ENCODE peak calls at places on chromosomes 16 and 17, in seven cellular contexts. One of them, this sample, is unnamed.

GRCh38 chr17:34841467-34841866 is 119.8 kb downstream of the CCT6B start:
- DNase-seq in GOT3: no peak
- DNase-seq in nucleus accumbens: no peak
- DNase-seq in AG04450: no peak
- DNase-seq in adrenal gland: no peak
- DNase-seq in tibial artery: no peak
- DNase-seq in Daoy: no peak
- DNase-seq in this sample: no peak

GRCh38 chr16:58814348-58814801 is 80.3 kb upstream of the GOT2 start:
- DNase-seq in GOT3: no peak
- DNase-seq in nucleus accumbens: peak
- DNase-seq in adrenal gland: peak
- DNase-seq in tibial artery: no peak
- DNase-seq in AG04450: peak
- DNase-seq in Daoy: peak
- DNase-seq in this sample: peak

GRCh38 chr16:1535391-1536291 is 2.2 kb downstream of the TMEM204 start:
- DNase-seq in adrenal gland: no peak
- DNase-seq in GOT3: no peak
- DNase-seq in nucleus accumbens: no peak
- DNase-seq in tibial artery: no peak
- DNase-seq in Daoy: no peak
- DNase-seq in AG04450: no peak
- DNase-seq in this sample: no peak

GRCh38 chr16:85613609-85614337 is 651 bp downstream of the GSE1 start:
- DNase-seq in nucleus accumbens: no peak
- DNase-seq in adrenal gland: peak
- DNase-seq in AG04450: no peak
- DNase-seq in GOT3: no peak
- DNase-seq in Daoy: peak
- DNase-seq in tibial artery: peak
- DNase-seq in this sample: no peak

GRCh38 chr17:54974758-54975157 is 6.2 kb downstream of the STXBP4 start:
- DNase-seq in tibial artery: no peak
- DNase-seq in adrenal gland: no peak
- DNase-seq in nucleus accumbens: no peak
- DNase-seq in Daoy: no peak
- DNase-seq in GOT3: no peak
- DNase-seq in AG04450: no peak
- DNase-seq in this sample: no peak

GRCh38 chr16:55760665-55761035 is 72.2 kb downstream of the CES1 start:
- DNase-seq in Daoy: no peak
- DNase-seq in adrenal gland: no peak
- DNase-seq in AG04450: no peak
- DNase-seq in tibial artery: peak
- DNase-seq in nucleus accumbens: no peak
- DNase-seq in GOT3: no peak
- DNase-seq in this sample: no peak

GRCh38 chr17:2406903-2407790 is 6.3 kb upstream of the MNT start:
- DNase-seq in GOT3: peak
- DNase-seq in adrenal gland: peak
- DNase-seq in nucleus accumbens: no peak
- DNase-seq in Daoy: peak
- DNase-seq in AG04450: no peak
- DNase-seq in tibial artery: peak
- DNase-seq in this sample: no peak

GRCh38 chr16:1093284-1094123 is 2.5 kb downstream of the C1QTNF8 start:
- DNase-seq in tibial artery: no peak
- DNase-seq in GOT3: no peak
- DNase-seq in Daoy: no peak
- DNase-seq in nucleus accumbens: no peak
- DNase-seq in adrenal gland: no peak
- DNase-seq in AG04450: no peak
- DNase-seq in this sample: no peak

GRCh38 chr17:82000803-82001649 is 21.7 kb downstream of the CENPX start:
- DNase-seq in adrenal gland: no peak
- DNase-seq in GOT3: no peak
- DNase-seq in tibial artery: no peak
- DNase-seq in AG04450: no peak
- DNase-seq in Daoy: no peak
- DNase-seq in nucleus accumbens: no peak
- DNase-seq in this sample: no peak

GRCh38 chr17:62616993-62617893 is 10.2 kb upstream of the MRC2 start:
- DNase-seq in Daoy: no peak
- DNase-seq in AG04450: no peak
- DNase-seq in adrenal gland: no peak
- DNase-seq in tibial artery: no peak
- DNase-seq in GOT3: no peak
- DNase-seq in nucleus accumbens: no peak
- DNase-seq in this sample: no peak

GRCh38 chr17:65888649-65889048 is 303.3 kb downstream of the CEP112 start:
- DNase-seq in nucleus accumbens: no peak
- DNase-seq in tibial artery: no peak
- DNase-seq in GOT3: no peak
- DNase-seq in adrenal gland: no peak
- DNase-seq in Daoy: no peak
- DNase-seq in AG04450: no peak
- DNase-seq in this sample: no peak

GRCh38 chr16:87927195-87927562 is 9.2 kb downstream of the CA5A start:
- DNase-seq in adrenal gland: no peak
- DNase-seq in tibial artery: no peak
- DNase-seq in nucleus accumbens: no peak
- DNase-seq in AG04450: no peak
- DNase-seq in Daoy: no peak
- DNase-seq in GOT3: no peak
- DNase-seq in this sample: no peak

GRCh38 chr16:1300664-1301476 is 8.6 kb upstream of the UBE2I start:
- DNase-seq in AG04450: no peak
- DNase-seq in adrenal gland: peak
- DNase-seq in tibial artery: no peak
- DNase-seq in nucleus accumbens: peak
- DNase-seq in GOT3: no peak
- DNase-seq in Daoy: peak
- DNase-seq in this sample: no peak

GRCh38 chr17:72556944-72557826 is 436.4 kb downstream of the SOX9 start:
- DNase-seq in Daoy: peak
- DNase-seq in nucleus accumbens: peak
- DNase-seq in AG04450: no peak
- DNase-seq in adrenal gland: peak
- DNase-seq in GOT3: no peak
- DNase-seq in tibial artery: no peak
- DNase-seq in this sample: peak

GRCh38 chr16:2196162-2196980 is at the start of gene CASKIN1:
- DNase-seq in AG04450: no peak
- DNase-seq in adrenal gland: no peak
- DNase-seq in nucleus accumbens: no peak
- DNase-seq in Daoy: peak
- DNase-seq in tibial artery: no peak
- DNase-seq in GOT3: no peak
- DNase-seq in this sample: no peak

GRCh38 chr16:12609937-12610699 is 193.6 kb downstream of the CPPED1 start:
- DNase-seq in AG04450: no peak
- DNase-seq in Daoy: peak
- DNase-seq in tibial artery: no peak
- DNase-seq in adrenal gland: no peak
- DNase-seq in GOT3: no peak
- DNase-seq in nucleus accumbens: no peak
- DNase-seq in this sample: no peak

GRCh38 chr17:75472119-75472518 is 15.7 kb downstream of the TMEM94 start:
- DNase-seq in tibial artery: no peak
- DNase-seq in Daoy: no peak
- DNase-seq in adrenal gland: no peak
- DNase-seq in AG04450: no peak
- DNase-seq in GOT3: no peak
- DNase-seq in nucleus accumbens: no peak
- DNase-seq in this sample: no peak

GRCh38 chr16:22093952-22094351 is 1.6 kb downstream of the VWA3A start:
- DNase-seq in GOT3: no peak
- DNase-seq in AG04450: no peak
- DNase-seq in Daoy: no peak
- DNase-seq in adrenal gland: no peak
- DNase-seq in tibial artery: no peak
- DNase-seq in nucleus accumbens: no peak
- DNase-seq in this sample: no peak

GRCh38 chr17:27276653-27277156 is 17.2 kb upstream of the WSB1 start:
- DNase-seq in GOT3: no peak
- DNase-seq in adrenal gland: no peak
- DNase-seq in AG04450: peak
- DNase-seq in Daoy: no peak
- DNase-seq in nucleus accumbens: no peak
- DNase-seq in tibial artery: no peak
- DNase-seq in this sample: no peak

GRCh38 chr17:36849871-36850348 is 87.4 kb upstream of the LHX1 start:
- DNase-seq in Daoy: peak
- DNase-seq in AG04450: no peak
- DNase-seq in nucleus accumbens: no peak
- DNase-seq in tibial artery: no peak
- DNase-seq in GOT3: no peak
- DNase-seq in adrenal gland: no peak
- DNase-seq in this sample: no peak

GRCh38 chr16:30121741-30122620 is 1.0 kb downstream of the MAPK3 start:
- DNase-seq in Daoy: no peak
- DNase-seq in tibial artery: peak
- DNase-seq in nucleus accumbens: no peak
- DNase-seq in AG04450: no peak
- DNase-seq in adrenal gland: peak
- DNase-seq in GOT3: no peak
- DNase-seq in this sample: peak

GRCh38 chr16:9929836-9930235 is 252.4 kb downstream of the GRIN2A start:
- DNase-seq in AG04450: no peak
- DNase-seq in tibial artery: no peak
- DNase-seq in nucleus accumbens: no peak
- DNase-seq in Daoy: no peak
- DNase-seq in GOT3: no peak
- DNase-seq in adrenal gland: no peak
- DNase-seq in this sample: no peak

GRCh38 chr16:2952679-2953078 is 11.4 kb upstream of the KREMEN2 start:
- DNase-seq in GOT3: no peak
- DNase-seq in Daoy: no peak
- DNase-seq in AG04450: no peak
- DNase-seq in tibial artery: no peak
- DNase-seq in adrenal gland: no peak
- DNase-seq in nucleus accumbens: no peak
- DNase-seq in this sample: no peak

GRCh38 chr17:10875411-10875810 is 37.5 kb upstream of the PIRT start:
- DNase-seq in tibial artery: no peak
- DNase-seq in GOT3: no peak
- DNase-seq in nucleus accumbens: no peak
- DNase-seq in adrenal gland: no peak
- DNase-seq in Daoy: peak
- DNase-seq in AG04450: no peak
- DNase-seq in this sample: no peak

GRCh38 chr16:30076276-30076791 is 540 bp downstream of the PPP4C start:
- DNase-seq in AG04450: no peak
- DNase-seq in adrenal gland: no peak
- DNase-seq in nucleus accumbens: no peak
- DNase-seq in Daoy: no peak
- DNase-seq in tibial artery: no peak
- DNase-seq in GOT3: no peak
- DNase-seq in this sample: no peak